ENCODE peak calls at places on chromosomes 2 and 18, in six cellular contexts. Q, G, X, V, B and N are unnamed samples.

GRCh38 chr2:238415036-238415764 is 11.5 kb upstream of the ASB1 start:
- DNase-seq in Q (no peak), G (peak), X (no peak), V (no peak), B (no peak), N (no peak)

GRCh38 chr2:58057890-58058590 is 11.4 kb downstream of the VRK2 start:
- DNase-seq in Q (no peak), G (no peak), X (no peak), V (no peak), B (no peak), N (no peak)

GRCh38 chr2:45901468-45902081 is 250.1 kb downstream of the PRKCE start:
- DNase-seq in Q (no peak), G (no peak), X (no peak), V (no peak), B (no peak), N (no peak)

GRCh38 chr18:28984731-28985130 is 807.8 kb upstream of the CDH2 start:
- DNase-seq in Q (no peak), G (no peak), X (no peak), V (no peak), B (no peak), N (no peak)

GRCh38 chr2:226411727-226412360 is 387.8 kb downstream of the IRS1 start:
- DNase-seq in Q (no peak), G (no peak), X (peak), V (no peak), B (no peak), N (no peak)

GRCh38 chr2:45786831-45787357 is 135.4 kb downstream of the PRKCE start:
- DNase-seq in Q (no peak), G (no peak), X (no peak), V (no peak), B (no peak), N (no peak)

GRCh38 chr18:74534981-74535649 is 815 bp downstream of the CNDP1 start:
- DNase-seq in Q (no peak), G (peak), X (no peak), V (peak), B (no peak), N (no peak)

GRCh38 chr2:168434164-168434563 is 21.9 kb upstream of the CERS6 start:
- DNase-seq in Q (peak), G (peak), X (no peak), V (no peak), B (no peak), N (no peak)

GRCh38 chr2:144334551-144334950 is 185.4 kb downstream of the ZEB2 start:
- DNase-seq in Q (no peak), G (no peak), X (no peak), V (no peak), B (no peak), N (no peak)

GRCh38 chr2:181106789-181107418 is 126.5 kb downstream of the UBE2E3 start:
- DNase-seq in Q (no peak), G (no peak), X (peak), V (no peak), B (no peak), N (no peak)

GRCh38 chr2:148721520-148721931 is 77.0 kb downstream of the EPC2 start:
- DNase-seq in Q (no peak), G (no peak), X (no peak), V (no peak), B (no peak), N (no peak)

GRCh38 chr18:25322806-25323205 is 29.2 kb downstream of the ZNF521 start:
- DNase-seq in Q (no peak), G (no peak), X (no peak), V (no peak), B (no peak), N (no peak)

GRCh38 chr18:46706968-46707367 is 49.9 kb downstream of the ST8SIA5 start:
- DNase-seq in Q (no peak), G (no peak), X (no peak), V (no peak), B (no peak), N (no peak)

GRCh38 chr2:99819766-99820165 is 322.6 kb downstream of the AFF3 start:
- DNase-seq in Q (no peak), G (no peak), X (no peak), V (no peak), B (no peak), N (no peak)

GRCh38 chr18:74447404-74448152 is 9.5 kb downstream of the DIPK1C start:
- DNase-seq in Q (no peak), G (no peak), X (no peak), V (peak), B (no peak), N (no peak)

GRCh38 chr2:74548285-74548918 is 5.3 kb downstream of the LOXL3 start:
- DNase-seq in Q (no peak), G (no peak), X (no peak), V (peak), B (no peak), N (no peak)

GRCh38 chr2:147845608-147846002 is 776 bp downstream of the ACVR2A start:
- DNase-seq in Q (no peak), G (no peak), X (no peak), V (no peak), B (no peak), N (no peak)

GRCh38 chr2:230895536-230896345 is 29.3 kb downstream of the GPR55 start:
- DNase-seq in Q (no peak), G (peak), X (no peak), V (no peak), B (no peak), N (no peak)

GRCh38 chr2:85237849-85238570 is 89.8 kb downstream of the TGOLN2 start:
- DNase-seq in Q (no peak), G (no peak), X (no peak), V (no peak), B (no peak), N (no peak)
- TF ChIP-seq POLR2A in Q (no peak), G (no peak), X (no peak), V (no peak), B (no peak), N (no peak)

DNA sequence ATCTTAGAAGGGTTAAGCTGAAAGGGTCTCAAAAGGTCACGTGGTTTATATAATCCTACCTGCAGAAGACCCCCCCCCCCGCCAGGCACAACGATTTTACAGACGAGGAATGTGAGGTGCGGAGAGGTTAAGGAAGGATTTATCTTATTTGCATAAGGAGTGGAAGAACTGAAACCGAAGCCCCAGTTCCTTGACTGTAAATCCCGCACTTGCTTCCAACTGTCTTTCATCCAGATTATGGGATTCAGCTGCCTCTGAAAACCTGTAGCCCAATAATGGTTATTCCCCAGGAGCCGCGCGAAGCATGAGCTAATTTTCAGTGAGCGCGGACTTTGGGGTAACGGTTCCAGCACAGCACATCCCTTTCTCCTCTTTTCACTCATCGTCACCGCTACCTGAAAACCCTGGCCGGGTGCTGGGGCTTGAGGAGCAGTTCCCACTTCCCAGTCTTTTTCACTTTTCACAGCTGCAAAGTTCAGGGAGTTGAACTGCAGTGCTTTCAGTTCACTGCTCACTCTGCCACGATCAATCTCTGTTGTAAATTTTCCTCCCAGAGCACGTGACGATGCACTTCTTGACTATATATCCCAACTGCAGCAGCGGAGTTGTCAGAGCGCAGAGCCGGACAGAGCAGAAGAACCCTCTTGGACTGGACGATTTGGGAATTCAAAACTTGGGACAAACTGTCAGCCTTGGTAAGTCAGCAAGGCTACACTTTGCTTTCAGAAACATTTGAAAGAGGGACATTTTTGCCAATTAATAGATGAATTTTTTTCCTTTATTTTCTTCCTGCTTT is at the start of gene KCNE4:
- DNase-seq in Q (no peak), G (peak), X (no peak), V (no peak), B (peak), N (no peak)
- TF ChIP-seq POLR2A in Q (peak), G (no peak), X (no peak), V (no peak), B (peak), N (peak)

GRCh38 chr2:72825271-72826155 is at the start of gene EXOC6B:
- DNase-seq in Q (peak), G (peak), X (peak), V (peak), B (peak), N (peak)
- TF ChIP-seq POLR2A in Q (peak), G (no peak), X (peak), V (peak), B (peak), N (peak)

GRCh38 chr2:233650981-233651380 is 14.7 kb downstream of the UGT1A10 start:
- DNase-seq in Q (no peak), G (no peak), X (no peak), V (no peak), B (no peak), N (no peak)
- TF ChIP-seq POLR2A in Q (no peak), G (no peak), X (no peak), V (no peak), B (no peak), N (no peak)

DNA sequence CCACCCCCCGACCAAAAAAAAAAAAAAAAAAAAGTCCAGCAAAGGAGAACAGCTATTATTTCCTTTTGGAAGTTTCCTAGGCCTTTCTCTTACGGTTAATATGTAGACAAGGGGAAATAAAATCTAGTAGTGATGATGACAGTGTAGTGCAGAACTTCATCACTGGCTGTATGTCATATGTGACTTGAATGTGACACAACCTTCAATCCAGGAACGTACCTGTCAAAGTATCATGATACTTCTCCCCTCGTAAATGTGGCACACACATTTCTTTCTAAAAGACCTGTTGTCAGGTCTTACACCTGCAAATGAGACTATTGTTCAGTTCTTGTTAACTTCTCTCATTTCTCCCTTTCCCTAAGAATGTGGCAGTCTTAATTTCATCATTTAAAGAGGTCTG is 173.5 kb downstream of the PRPF40A start:
- DNase-seq in Q (no peak), G (no peak), X (no peak), V (no peak), B (no peak), N (no peak)
- TF ChIP-seq POLR2A in Q (no peak), G (no peak), X (no peak), V (no peak), B (no peak), N (no peak)

GRCh38 chr18:12287131-12287681 is 20.8 kb upstream of the TUBB6 start:
- DNase-seq in Q (no peak), G (no peak), X (no peak), V (no peak), B (no peak), N (no peak)

GRCh38 chr18:12291161-12291560 is 16.9 kb upstream of the TUBB6 start:
- DNase-seq in Q (no peak), G (no peak), X (no peak), V (no peak), B (no peak), N (no peak)

GRCh38 chr18:12288406-12288762 is 19.7 kb upstream of the TUBB6 start:
- DNase-seq in Q (no peak), G (no peak), X (no peak), V (no peak), B (no peak), N (no peak)

GRCh38 chr18:12290086-12290485 is 18.0 kb upstream of the TUBB6 start:
- DNase-seq in Q (no peak), G (no peak), X (no peak), V (no peak), B (no peak), N (no peak)

GRCh38 chr18:12287684-12288405 is 20.2 kb upstream of the TUBB6 start:
- DNase-seq in Q (peak), G (peak), X (peak), V (peak), B (peak), N (no peak)
- TF ChIP-seq POLR2A in Q (peak), G (no peak), X (no peak), V (no peak), B (no peak), N (peak)